ENCODE peak calls at places on chromosomes 11 and 22, in eight cellular contexts. O is HCT116, C is SK-N-SH, Z is A549, E is HepG2, D is IMR-90, W is H1, J is GM12878. G is an unnamed sample.

GRCh38 chr11:6307879-6308278 is 12.4 kb downstream of the CAVIN3 start:
- DNase-seq in Z (no peak), W (no peak), C (no peak), E (no peak), O (no peak), D (peak; percentile 77), J (no peak), G (no peak)

GRCh38 chr11:116871248-116871647 is 33.8 kb upstream of the APOA1 start:
- DNase-seq in Z (no peak), O (no peak), W (no peak), C (no peak), E (no peak), J (no peak), D (peak; percentile 90), G (no peak)

GRCh38 chr11:67996622-67997459 is 7.1 kb downstream of the UNC93B1 start:
- DNase-seq in C (peak; percentile 71), W (peak; percentile 99), D (no peak), J (no peak), E (no peak), Z (no peak), O (peak; percentile 89), G (peak; percentile 94)

GRCh38 chr11:62611705-62612365 is 740 bp downstream of the EML3 start:
- DNase-seq in E (no peak), O (no peak), D (peak; percentile 60), J (no peak), Z (peak; percentile 36), C (peak; percentile 67), W (peak; percentile 56), G (peak; percentile 53)

GRCh38 chr22:46934746-46935491 is 172.5 kb downstream of the TBC1D22A start:
- DNase-seq in Z (peak; percentile 23), E (peak; percentile 84), W (peak; percentile 42), O (peak; percentile 76), C (no peak), J (peak; percentile 17), D (peak; percentile 98), G (peak; percentile 53)

GRCh38 chr22:19870153-19871022 is 15.7 kb upstream of the GNB1L start:
- DNase-seq in Z (no peak), J (no peak), E (peak; percentile 31), W (peak; percentile 42), D (no peak), O (no peak), C (no peak), G (no peak)

GRCh38 chr11:78187366-78188011 is 937 bp downstream of the KCTD21 start:
- DNase-seq in O (no peak), W (no peak), C (no peak), Z (no peak), J (no peak), E (no peak), D (no peak), G (no peak)

GRCh38 chr11:27497284-27497866 is 9.2 kb downstream of the LIN7C start:
- DNase-seq in W (no peak), D (peak; percentile 27), O (no peak), Z (no peak), C (peak; percentile 21), E (peak; percentile 18), J (no peak), G (peak; percentile 21)

GRCh38 chr11:117823941-117824420 is 563 bp downstream of the FXYD2 start:
- DNase-seq in C (no peak), W (no peak), J (no peak), Z (no peak), O (no peak), E (no peak), D (no peak), G (no peak)

GRCh38 chr22:27892064-27892463 is 27.0 kb downstream of the PITPNB start:
- DNase-seq in J (no peak), W (no peak), D (no peak), O (no peak), C (no peak), E (no peak), Z (no peak), G (no peak)

GRCh38 chr11:43868852-43869567 is 11.6 kb upstream of the ALKBH3 start:
- DNase-seq in Z (no peak), D (peak; percentile 80), O (no peak), W (no peak), C (no peak), J (peak; percentile 84), E (peak; percentile 41), G (peak; percentile 81)

GRCh38 chr22:24006914-24007214 is 1.6 kb upstream of the GSTT4 start:
- DNase-seq in D (no peak), E (no peak), Z (no peak), O (no peak), J (no peak), C (no peak), W (no peak), G (no peak)

GRCh38 chr11:63888170-63889086 is 28.5 kb downstream of the RCOR2 start:
- DNase-seq in C (no peak), W (peak; percentile 60), J (no peak), Z (no peak), E (peak; percentile 81), O (no peak), D (peak; percentile 52), G (peak; percentile 91)

GRCh38 chr11:131977231-131977630 is 606.8 kb downstream of the NTM start:
- DNase-seq in W (no peak), O (no peak), D (peak; percentile 43), E (no peak), J (no peak), Z (no peak), C (no peak), G (no peak)

GRCh38 chr11:116454020-116454645 is 318.7 kb downstream of the BUD13 start:
- DNase-seq in W (peak; percentile 78), E (peak; percentile 43), C (peak; percentile 37), Z (peak; percentile 8), D (peak; percentile 27), O (no peak), J (no peak), G (peak; percentile 14)

GRCh38 chr11:101866619-101867491 is 48.0 kb upstream of the CEP126 start:
- DNase-seq in J (no peak), C (no peak), W (no peak), O (no peak), Z (peak; percentile 62), D (peak; percentile 69), E (peak; percentile 93), G (no peak)

GRCh38 chr11:83956119-83956697 is 670.0 kb upstream of the CCDC90B start:
- DNase-seq in Z (no peak), E (no peak), W (no peak), D (no peak), O (no peak), J (no peak), C (no peak), G (no peak)

GRCh38 chr22:39139933-39140332 is 12.5 kb downstream of the CBX7 start:
- DNase-seq in J (no peak), Z (no peak), C (no peak), O (no peak), E (peak; percentile 64), D (no peak), W (no peak), G (no peak)

GRCh38 chr22:44389181-44389580 is 76.4 kb upstream of the SHISAL1 start:
- DNase-seq in J (no peak), O (no peak), W (no peak), Z (no peak), D (no peak), C (no peak), E (no peak), G (no peak)

GRCh38 chr11:69982675-69983570 is 95.2 kb upstream of the ANO1 start:
- DNase-seq in C (no peak), O (no peak), Z (no peak), W (no peak), E (no peak), D (no peak), J (no peak), G (peak; percentile 48)

GRCh38 chr11:34317038-34317360 is 40.8 kb downstream of the ABTB2 start:
- DNase-seq in W (no peak), J (no peak), D (no peak), O (no peak), C (no peak), E (peak; percentile 50), Z (no peak), G (no peak)

GRCh38 chr11:67160045-67160444 is 41.0 kb downstream of the KDM2A start:
- DNase-seq in J (no peak), W (no peak), Z (no peak), D (no peak), E (no peak), C (peak; percentile 65), O (no peak), G (no peak)

GRCh38 chr22:29336751-29337490 is 21.4 kb upstream of the RASL10A start:
- DNase-seq in D (no peak), Z (no peak), W (no peak), E (no peak), C (no peak), O (no peak), J (no peak), G (no peak)

GRCh38 chr22:44957267-44957905 is 52.4 kb downstream of the PHF21B start:
- DNase-seq in C (no peak), E (peak; percentile 9), W (no peak), J (no peak), D (peak; percentile 6), O (no peak), Z (no peak), G (peak; percentile 4)

GRCh38 chr22:24975813-24976341 is 23.4 kb downstream of the KIAA1671 start:
- DNase-seq in Z (no peak), O (no peak), E (no peak), D (no peak), C (no peak), W (no peak), J (no peak), G (no peak)

GRCh38 chr11:112113539-112114457 is 27.1 kb downstream of the SDHD start:
- DNase-seq in C (peak; percentile 64), E (peak; percentile 54), O (peak; percentile 49), W (no peak), D (peak; percentile 69), Z (peak; percentile 31), J (no peak), G (peak; percentile 74)
- TF ChIP-seq RAD21 in C (peak; percentile 76), E (peak; percentile 18), O (peak; percentile 84), W (peak; percentile 65), D (peak; percentile 75), Z (peak; percentile 78), J (peak; percentile 69), G (peak; percentile 46)

GRCh38 chr11:8913961-8914660 is 3.1 kb downstream of the AKIP1 start:
- DNase-seq in Z (peak; percentile 40), C (peak; percentile 67), J (no peak), O (no peak), D (peak; percentile 39), W (peak; percentile 64), E (peak; percentile 37), G (peak; percentile 73)
- TF ChIP-seq RAD21 in Z (peak; percentile 75), C (peak; percentile 87), J (peak; percentile 84), O (peak; percentile 86), D (peak; percentile 85), W (peak; percentile 92), E (peak; percentile 62), G (peak; percentile 61)

GRCh38 chr11:128765104-128765503 is 71.2 kb downstream of the FLI1 start:
- DNase-seq in D (no peak), Z (no peak), J (no peak), W (no peak), O (no peak), C (no peak), E (no peak), G (no peak)
- TF ChIP-seq RAD21 in D (no peak), Z (no peak), J (no peak), W (no peak), O (no peak), C (no peak), E (no peak), G (no peak)

GRCh38 chr22:49255154-49255553 is 572.5 kb downstream of the BRD1 start:
- DNase-seq in W (no peak), E (no peak), O (no peak), D (no peak), C (no peak), J (no peak), Z (no peak), G (no peak)
- TF ChIP-seq RAD21 in W (no peak), E (no peak), O (no peak), D (no peak), C (no peak), J (no peak), Z (no peak), G (no peak)